ENCODE peak calls at places on chromosomes 13 and 19, in six cellular contexts. A, R, M, J, C and W are unnamed samples.

GRCh38 chr19:31499826-31500539 is 150.7 kb upstream of the TSHZ3 start:
- DNase-seq in A (no peak), R (no peak), M (no peak), J (no peak), C (no peak), W (no peak)

GRCh38 chr13:34414616-34415015 is 527.5 kb upstream of the NBEA start:
- DNase-seq in A (no peak), R (no peak), M (no peak), J (no peak), C (no peak), W (no peak)

GRCh38 chr13:110118106-110118505 is 188.9 kb downstream of the COL4A1 start:
- DNase-seq in A (no peak), R (no peak), M (no peak), J (no peak), C (no peak), W (no peak)

GRCh38 chr13:63700366-63700765 is 2284.7 kb upstream of the PCDH20 start:
- DNase-seq in A (no peak), R (no peak), M (no peak), J (no peak), C (no peak), W (no peak)

GRCh38 chr13:109874921-109875454 is 88.6 kb upstream of the IRS2 start:
- DNase-seq in A (no peak), R (peak; percentile 42), M (no peak), J (no peak), C (no peak), W (no peak)

GRCh38 chr13:42367836-42368235 is 95.9 kb downstream of the AKAP11 start:
- DNase-seq in A (no peak), R (no peak), M (no peak), J (no peak), C (no peak), W (no peak)

GRCh38 chr19:19602713-19603320 is 15.7 kb downstream of the PBX4 start:
- DNase-seq in A (no peak), R (no peak), M (peak; percentile 62), J (no peak), C (no peak), W (no peak)

GRCh38 chr13:30124131-30124768 is 183.1 kb downstream of the KATNAL1 start:
- DNase-seq in A (no peak), R (no peak), M (no peak), J (no peak), C (no peak), W (no peak)

GRCh38 chr13:41452462-41452861 is 4.9 kb upstream of the RGCC start:
- DNase-seq in A (no peak), R (no peak), M (no peak), J (no peak), C (no peak), W (no peak)

GRCh38 chr13:103324641-103325040 is 258.4 kb upstream of the SLC10A2 start:
- DNase-seq in A (no peak), R (no peak), M (no peak), J (no peak), C (no peak), W (no peak)

GRCh38 chr13:40432018-40432978 is 234.1 kb downstream of the FOXO1 start:
- DNase-seq in A (no peak), R (no peak), M (no peak), J (no peak), C (no peak), W (no peak)

GRCh38 chr13:24002206-24002815 is 105.0 kb upstream of the C1QTNF9B start:
- DNase-seq in A (no peak), R (no peak), M (no peak), J (no peak), C (no peak), W (no peak)

GRCh38 chr13:51970251-51970793 is 40.9 kb downstream of the ATP7B start:
- DNase-seq in A (no peak), R (no peak), M (no peak), J (no peak), C (no peak), W (no peak)

GRCh38 chr19:3102239-3103140 is 8.3 kb downstream of the GNA11 start:
- DNase-seq in A (no peak), R (no peak), M (no peak), J (no peak), C (no peak), W (no peak)

GRCh38 chr13:89925107-89925506 is 1422.4 kb upstream of the MIR17HG start:
- DNase-seq in A (no peak), R (peak; percentile 43), M (peak; percentile 26), J (no peak), C (no peak), W (no peak)

GRCh38 chr19:45086453-45086852 is 6.5 kb upstream of the PPP1R37 start:
- DNase-seq in A (no peak), R (no peak), M (no peak), J (no peak), C (no peak), W (no peak)

DNA sequence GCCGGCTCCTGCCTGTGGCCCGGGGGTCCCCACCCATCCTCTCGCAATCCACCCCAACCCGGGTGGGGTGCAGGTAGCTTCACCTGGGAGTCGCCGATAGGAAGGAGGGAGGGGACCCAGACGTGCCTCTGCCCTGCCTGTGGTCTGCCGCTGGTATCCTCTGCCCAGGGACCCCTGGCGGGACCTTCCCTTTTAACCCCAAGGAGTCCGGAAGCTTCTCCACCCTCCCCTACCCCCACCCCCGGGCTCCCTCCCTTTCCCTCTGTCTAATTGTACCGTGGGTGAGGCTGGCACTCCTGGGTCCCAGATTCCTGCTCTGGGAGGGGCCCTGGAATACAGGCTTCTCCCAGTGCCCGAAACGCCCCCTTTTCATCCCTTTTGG is at the start of gene KLK10:
- DNase-seq in A (no peak), R (no peak), M (no peak), J (no peak), C (no peak), W (no peak)
- TF ChIP-seq CTCF in A (no peak), R (no peak), M (no peak), J (no peak), C (no peak), W (no peak)

GRCh38 chr19:49589391-49589790 is 1.6 kb upstream of the PRR12 start:
- DNase-seq in A (no peak), R (no peak), M (no peak), J (no peak), C (no peak), W (no peak)

GRCh38 chr19:49590971-49591730 is at the start of gene PRR12:
- DNase-seq in A (peak; percentile 68), R (peak; percentile 67), M (peak; percentile 88), J (peak; percentile 96), C (peak; percentile 71), W (peak; percentile 62)

GRCh38 chr19:49588370-49589122 is 2.4 kb upstream of the PRR12 start:
- DNase-seq in A (no peak), R (no peak), M (no peak), J (no peak), C (no peak), W (no peak)

GRCh38 chr19:49591731-49592485 is 926 bp downstream of the PRR12 start:
- DNase-seq in A (peak; percentile 46), R (peak; percentile 45), M (peak; percentile 67), J (peak; percentile 84), C (peak; percentile 49), W (peak; percentile 35)

DNA sequence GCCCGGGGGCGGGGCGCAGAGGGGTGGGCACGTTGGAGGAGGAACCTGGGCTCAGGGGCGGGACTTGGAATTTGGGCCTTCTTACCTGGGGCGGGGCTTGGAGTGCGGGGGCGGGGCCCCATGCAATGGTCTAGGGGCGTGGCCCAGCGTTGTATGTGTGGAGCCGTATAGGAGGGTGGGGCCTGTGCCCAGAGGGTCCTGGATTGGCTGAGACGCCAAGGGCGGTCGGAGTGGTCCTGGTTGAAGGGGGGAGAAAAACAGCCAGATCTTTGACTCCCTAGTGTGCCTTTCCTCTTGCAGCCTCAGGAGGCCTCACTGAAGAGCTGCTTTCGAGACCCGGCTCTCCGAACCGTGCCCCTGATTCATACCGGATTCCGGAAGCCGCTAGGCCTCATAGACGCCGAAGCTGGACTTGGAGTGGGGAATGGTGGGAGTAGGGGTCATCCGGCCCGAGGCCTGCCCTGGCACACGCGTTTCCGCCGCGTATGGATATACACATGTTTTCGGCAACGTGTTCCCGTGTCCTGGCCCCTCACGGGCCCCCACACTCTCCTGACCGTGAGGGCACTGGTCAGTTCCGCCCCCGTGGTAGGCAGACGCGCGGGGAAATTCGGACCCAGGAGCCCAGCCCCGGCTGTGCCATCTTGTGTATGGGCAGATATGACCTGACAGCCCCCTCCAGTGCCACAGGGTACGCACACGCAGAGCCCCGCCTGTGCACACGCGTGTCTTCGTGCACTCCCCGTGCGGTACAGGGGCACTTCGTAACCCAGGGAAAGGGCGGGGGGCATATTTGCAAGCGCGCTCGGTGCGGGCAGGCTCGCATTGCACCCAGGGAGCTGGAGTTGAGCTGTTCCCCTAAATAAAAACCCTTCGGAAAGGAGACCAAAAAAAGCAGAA is 661 bp upstream of the PRR12 start:
- DNase-seq in A (peak; percentile 95), R (peak; percentile 97), M (peak; percentile 95), J (peak; percentile 97), C (peak; percentile 96), W (peak; percentile 88)
- TF ChIP-seq CTCF in A (no peak), R (peak; percentile 12), M (no peak), J (no peak), C (no peak), W (no peak)

DNA sequence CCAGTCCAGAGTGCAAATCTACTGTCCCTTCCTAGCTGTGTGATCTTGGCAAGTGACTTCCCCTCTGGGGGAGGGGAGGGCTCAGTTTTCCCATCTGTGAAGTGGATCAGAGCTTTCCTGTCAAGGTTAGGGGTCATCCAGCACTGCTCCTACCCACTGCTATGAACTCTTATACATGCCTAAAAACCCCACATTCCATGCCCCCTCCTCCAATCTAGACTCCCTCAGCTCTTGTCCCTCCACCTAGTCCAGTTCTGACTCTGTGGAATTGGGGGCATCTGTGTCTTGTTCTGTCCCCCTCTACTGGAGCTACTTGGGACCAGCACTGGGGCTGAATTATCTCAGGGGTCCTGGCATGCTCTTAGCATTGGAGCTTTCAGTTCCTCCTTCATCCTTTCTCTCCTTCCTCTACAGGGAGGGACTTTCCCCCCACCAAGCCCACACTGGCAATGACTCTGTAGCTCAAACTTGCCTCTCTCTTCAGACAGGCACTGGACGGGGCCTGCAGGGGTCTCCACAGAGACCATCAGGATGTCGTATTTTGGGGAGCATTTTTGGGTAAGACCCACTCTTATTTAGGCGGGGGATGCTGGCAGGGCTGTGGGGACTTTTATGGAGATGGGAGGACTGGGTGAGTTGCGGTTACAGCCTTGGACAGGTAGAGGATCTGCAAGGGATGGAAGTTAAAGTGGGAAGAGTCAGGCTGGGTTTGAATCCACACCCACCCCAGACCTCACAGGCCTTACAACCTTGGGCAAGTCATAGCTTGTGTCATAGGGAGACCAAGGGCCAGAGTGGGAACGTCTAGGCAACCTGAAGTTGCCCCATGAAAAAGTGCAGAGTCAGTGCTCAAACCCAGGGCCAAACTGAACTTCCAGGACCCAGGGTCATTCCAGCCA is 3.6 kb downstream of the FCHO1 start:
- DNase-seq in A (no peak), R (no peak), M (no peak), J (no peak), C (no peak), W (no peak)
- TF ChIP-seq CTCF in A (no peak), R (no peak), M (no peak), J (no peak), C (no peak), W (no peak)

DNA sequence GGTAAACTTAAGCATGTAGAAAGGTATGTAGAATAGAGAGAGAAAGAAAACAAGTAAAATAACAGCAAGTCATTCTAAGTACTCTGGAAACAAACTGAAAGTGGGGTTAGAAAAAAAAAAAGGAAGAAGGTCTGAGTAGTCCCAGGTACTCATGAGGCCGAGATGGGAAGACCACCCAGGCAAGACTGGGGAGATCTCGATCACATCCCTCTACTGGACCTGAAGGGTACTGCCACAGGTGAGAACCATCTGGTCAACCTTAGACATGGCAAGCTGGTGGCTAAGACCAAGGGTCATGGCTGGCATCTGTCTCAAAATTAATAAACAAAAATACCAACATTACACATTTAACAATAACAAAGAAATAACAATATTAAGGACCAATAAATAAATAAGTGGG is 36.3 kb upstream of the ZNF724 start:
- DNase-seq in A (no peak), R (no peak), M (no peak), J (no peak), C (no peak), W (no peak)
- TF ChIP-seq CTCF in A (no peak), R (no peak), M (no peak), J (no peak), C (no peak), W (no peak)